ENCODE peak calls at places on chromosomes 11 and 22, in seven cellular contexts. C is H9, X is IMR-90, U is neuronal stem cell, A is H1, M is mesendoderm, Y is mesenchymal stem cell. K is an unnamed sample.

GRCh38 chr11:129728571-129728970 is 87.1 kb upstream of the TMEM45B start:
- DNase-seq in C (no peak), A (no peak), U (no peak), M (no peak), X (no peak), Y (no peak), K (no peak)

GRCh38 chr11:292211-293121 is 3.5 kb downstream of the PGGHG start:
- DNase-seq in M (no peak), X (no peak), A (no peak), C (no peak), Y (no peak), U (no peak), K (no peak)

GRCh38 chr22:23769321-23769965 is 1.7 kb upstream of the CHCHD10 start:
- DNase-seq in X (no peak), M (no peak), U (no peak), C (no peak), Y (no peak), A (no peak), K (no peak)

GRCh38 chr11:9103542-9104276 is 12.3 kb upstream of the SCUBE2 start:
- DNase-seq in M (no peak), A (no peak), C (no peak), U (no peak), X (no peak), Y (no peak), K (no peak)

GRCh38 chr11:83773950-83774880 is 488.0 kb upstream of the CCDC90B start:
- DNase-seq in X (peak), A (no peak), U (no peak), M (peak), Y (peak), C (no peak), K (peak)

GRCh38 chr11:86972734-86973133 is 17.5 kb upstream of the FZD4 start:
- DNase-seq in X (no peak), C (no peak), Y (no peak), U (no peak), M (no peak), A (no peak), K (no peak)

GRCh38 chr11:73480677-73481076 is 104.5 kb downstream of the RELT start:
- DNase-seq in A (no peak), C (no peak), U (no peak), M (no peak), Y (no peak), X (peak), K (no peak)

GRCh38 chr22:43885319-43885671 is 6.5 kb downstream of the PNPLA5 start:
- DNase-seq in Y (no peak), M (no peak), A (no peak), C (no peak), X (no peak), U (no peak), K (no peak)

GRCh38 chr22:30314918-30315317 is 11.8 kb downstream of the TBC1D10A start:
- DNase-seq in M (peak), C (no peak), Y (peak), U (no peak), A (no peak), X (peak), K (peak)

GRCh38 chr11:74520927-74521665 is 27.6 kb upstream of the LIPT2 start:
- DNase-seq in C (no peak), M (no peak), X (no peak), A (no peak), U (no peak), Y (no peak), K (no peak)

GRCh38 chr11:80023416-80023815 is 582.6 kb upstream of the TENM4 start:
- DNase-seq in C (no peak), X (no peak), Y (no peak), A (no peak), U (no peak), M (no peak), K (no peak)

GRCh38 chr11:10117709-10118341 is 176.2 kb downstream of the SBF2 start:
- DNase-seq in U (no peak), Y (peak), M (no peak), X (peak), A (no peak), C (no peak), K (peak)

GRCh38 chr11:129702410-129703390 is 112.9 kb upstream of the TMEM45B start:
- DNase-seq in A (no peak), C (peak), M (no peak), X (no peak), U (no peak), Y (no peak), K (peak)

GRCh38 chr11:72287293-72287692 is 43.3 kb upstream of the PHOX2A start:
- DNase-seq in M (no peak), C (no peak), Y (no peak), U (no peak), X (no peak), A (no peak), K (no peak)
- H3K18ac ChIP-seq in M (no peak), C (no peak), Y (no peak), U (no peak), X (no peak), A (no peak), K (no peak)

GRCh38 chr11:77801477-77801876 is 19.0 kb downstream of the RSF1 start:
- DNase-seq in X (no peak), A (no peak), C (no peak), U (no peak), Y (no peak), M (peak), K (no peak)
- H3K18ac ChIP-seq in X (no peak), A (no peak), C (no peak), U (no peak), Y (no peak), M (no peak), K (no peak)

GRCh38 chr11:128388182-128388815 is 199.1 kb downstream of the ETS1 start:
- DNase-seq in U (no peak), A (no peak), X (no peak), Y (no peak), M (no peak), C (no peak), K (no peak)
- H3K18ac ChIP-seq in U (no peak), A (no peak), X (no peak), Y (no peak), M (no peak), C (no peak), K (peak)

GRCh38 chr11:63738720-63739360 is 29.7 kb downstream of the ZFTA start:
- DNase-seq in M (peak), Y (peak), U (peak), A (no peak), C (peak), X (peak), K (peak)
- H3K18ac ChIP-seq in M (no peak), Y (no peak), U (no peak), A (no peak), C (no peak), X (no peak), K (no peak)

GRCh38 chr22:50612168-50612714 is 11.6 kb downstream of the MAPK8IP2 start:
- DNase-seq in C (no peak), M (no peak), Y (no peak), U (no peak), X (no peak), A (no peak), K (peak)
- H3K18ac ChIP-seq in C (no peak), M (no peak), Y (no peak), U (no peak), X (no peak), A (no peak), K (no peak)

DNA sequence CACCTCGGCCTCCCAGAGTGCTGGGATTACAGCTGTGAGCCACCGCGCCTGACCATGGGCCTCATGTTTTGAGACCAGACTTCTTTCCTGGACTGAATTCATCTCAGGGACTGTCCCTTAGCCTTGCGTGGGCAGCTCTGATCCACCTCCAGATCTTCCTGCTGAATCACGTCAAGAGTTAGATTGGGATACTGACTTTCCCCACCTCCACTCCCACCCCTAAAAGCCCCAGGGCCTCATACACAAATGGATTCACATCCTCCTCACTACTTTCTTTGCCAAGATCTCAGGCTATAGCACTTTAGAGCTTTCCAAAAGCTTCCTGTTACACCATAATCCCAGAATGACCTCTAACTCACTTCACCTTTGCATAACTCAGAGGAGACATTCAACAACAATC is 12.1 kb downstream of the CCDC87 start:
- DNase-seq in M (no peak), C (no peak), A (no peak), U (no peak), Y (no peak), X (peak), K (no peak)
- H3K18ac ChIP-seq in M (no peak), C (no peak), A (no peak), U (no peak), Y (no peak), X (no peak), K (no peak)

DNA sequence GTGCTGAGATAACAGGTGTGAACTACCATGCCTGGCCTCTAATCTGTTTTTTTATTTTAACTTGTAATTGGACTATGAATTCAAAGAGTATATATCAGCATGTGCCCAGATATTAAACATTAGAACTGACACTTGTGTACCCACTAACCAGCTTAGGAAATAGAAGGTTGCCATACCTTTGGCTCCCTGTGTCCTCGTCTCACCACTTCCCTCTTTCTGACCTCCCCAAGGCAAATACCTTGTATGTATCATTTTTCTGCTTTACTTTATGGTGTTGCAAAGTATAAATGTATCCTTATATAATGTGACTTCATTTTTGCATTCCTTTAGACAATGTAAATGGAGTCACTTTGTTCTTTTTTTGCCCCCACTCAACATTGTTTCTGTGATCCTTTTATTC is 9.1 kb downstream of the PPP6R3 start:
- DNase-seq in M (no peak), A (no peak), X (no peak), C (no peak), U (no peak), Y (no peak), K (no peak)
- H3K18ac ChIP-seq in M (no peak), A (no peak), X (no peak), C (no peak), U (no peak), Y (no peak), K (no peak)

GRCh38 chr22:35227248-35227647 is 30.0 kb upstream of the HMGXB4 start:
- DNase-seq in M (peak), Y (no peak), X (no peak), C (no peak), A (no peak), U (no peak), K (no peak)
- H3K18ac ChIP-seq in M (peak), Y (no peak), X (no peak), C (no peak), A (no peak), U (no peak), K (no peak)

K was measured in trophoblast cell.